ENCODE peak calls at places on chromosomes 2 and 18, in seven cellular contexts. D is CD8-positive, alpha-beta T cell; G is AG04449; H is GM23338; K is retinal pigment epithelial cell; O is upper lobe of right lung; N is AG09309. S is an unnamed sample.

GRCh38 chr2:235378944-235379343 is 114.9 kb upstream of the AGAP1 start:
- DNase-seq in D (no peak), G (no peak), H (no peak), K (no peak), O (no peak), N (no peak), S (no peak)

GRCh38 chr2:205366336-205367060 is 315.8 kb upstream of the NRP2 start:
- DNase-seq in D (no peak), G (no peak), H (no peak), K (no peak), O (no peak), N (no peak), S (no peak)

GRCh38 chr2:178873912-178874311 is 66.7 kb upstream of the TTN start:
- DNase-seq in D (no peak), G (no peak), H (no peak), K (no peak), O (no peak), N (no peak), S (no peak)

GRCh38 chr2:207251573-207252192 is 85.9 kb upstream of the KLF7 start:
- DNase-seq in D (no peak), G (no peak), H (no peak), K (no peak), O (no peak), N (no peak), S (peak; percentile 67)

GRCh38 chr2:27701676-27702075 is 38.0 kb downstream of the SLC4A1AP start:
- DNase-seq in D (no peak), G (no peak), H (no peak), K (no peak), O (peak; percentile 91), N (no peak), S (peak; percentile 41)

GRCh38 chr2:222714361-222715256 is 43.2 kb downstream of the MOGAT1 start:
- DNase-seq in D (no peak), G (no peak), H (no peak), K (no peak), O (no peak), N (no peak), S (no peak)

GRCh38 chr18:623760-624620 is 27.2 kb downstream of the CLUL1 start:
- DNase-seq in D (peak; percentile 31), G (peak; percentile 7), H (peak; percentile 89), K (peak; percentile 21), O (peak; percentile 74), N (peak; percentile 40), S (peak; percentile 38)

GRCh38 chr2:142041105-142041504 is 89.7 kb downstream of the LRP1B start:
- DNase-seq in D (no peak), G (no peak), H (no peak), K (peak; percentile 33), O (no peak), N (no peak), S (no peak)

GRCh38 chr2:113183264-113183663 is 9.5 kb downstream of the PSD4 start:
- DNase-seq in D (no peak), G (no peak), H (no peak), K (no peak), O (no peak), N (no peak), S (no peak)

GRCh38 chr2:2646312-2647051 is 315.4 kb upstream of the MYT1L start:
- DNase-seq in D (no peak), G (no peak), H (no peak), K (no peak), O (no peak), N (no peak), S (no peak)

GRCh38 chr18:9287037-9287436 is 47.5 kb upstream of the TWSG1 start:
- DNase-seq in D (no peak), G (no peak), H (no peak), K (no peak), O (no peak), N (no peak), S (no peak)

GRCh38 chr2:27431395-27431794 is 3.0 kb downstream of the NRBP1 start:
- DNase-seq in D (no peak), G (no peak), H (no peak), K (no peak), O (no peak), N (no peak), S (no peak)

GRCh38 chr2:38634684-38635083 is 31.2 kb upstream of the GALM start:
- DNase-seq in D (no peak), G (no peak), H (no peak), K (no peak), O (no peak), N (no peak), S (no peak)

GRCh38 chr2:54614815-54615214 is 108.6 kb upstream of the EML6 start:
- DNase-seq in D (no peak), G (no peak), H (no peak), K (no peak), O (no peak), N (no peak), S (no peak)

GRCh38 chr2:200509227-200509607 is 651 bp downstream of the KCTD18 start:
- DNase-seq in D (no peak), G (no peak), H (peak; percentile 18), K (no peak), O (no peak), N (no peak), S (no peak)

GRCh38 chr18:29838556-29838955 is 1204.0 kb downstream of the DSC3 start:
- DNase-seq in D (no peak), G (no peak), H (no peak), K (no peak), O (no peak), N (no peak), S (no peak)

GRCh38 chr2:42573256-42573655 is 4.8 kb downstream of the MTA3 start:
- DNase-seq in D (no peak), G (no peak), H (no peak), K (no peak), O (no peak), N (no peak), S (no peak)

GRCh38 chr2:240588006-240588655 is 1.6 kb downstream of the CAPN10 start:
- DNase-seq in D (no peak), G (no peak), H (no peak), K (no peak), O (peak; percentile 39), N (no peak), S (no peak)
- H3K4me3 ChIP-seq in D (peak overlapping the region; percentile 95), G (peak overlapping the region; percentile 72), H (peak overlapping the region; percentile 94), K (peak overlapping the region; percentile 98), O (no peak overlapping the region), N (peak overlapping the region; percentile 97), S (peak overlapping the region; percentile 100)

GRCh38 chr2:197308635-197309368 is 1.8 kb downstream of the ANKRD44 start:
- DNase-seq in D (no peak), G (no peak), H (no peak), K (no peak), O (no peak), N (no peak), S (no peak)
- H3K4me3 ChIP-seq in D (peak overlapping the region; percentile 71), G (no peak overlapping the region), H (peak overlapping the region; percentile 84), K (no peak overlapping the region), O (peak overlapping the region; percentile 86), N (no peak overlapping the region), S (no peak overlapping the region)

DNA sequence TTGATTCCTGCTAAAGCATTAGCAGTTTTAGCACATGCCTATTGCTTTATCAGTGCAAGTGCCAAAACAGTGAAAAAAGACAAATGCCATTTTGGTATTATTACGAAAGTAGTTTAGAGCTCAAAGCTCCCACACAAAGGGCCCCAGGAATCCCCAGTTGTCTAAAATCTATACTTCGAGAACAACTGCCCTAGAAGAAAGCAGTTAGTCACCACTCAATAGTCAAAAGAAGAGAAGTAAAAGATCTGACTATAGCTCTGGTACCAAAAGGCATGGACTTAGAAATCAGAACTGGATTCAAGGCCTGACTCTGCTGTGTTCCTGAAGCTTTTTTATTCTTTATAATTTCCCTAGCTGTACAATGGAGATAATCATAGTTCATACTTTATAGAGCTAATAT is 21.8 kb downstream of the SCN3A start:
- DNase-seq in D (no peak), G (no peak), H (no peak), K (no peak), O (no peak), N (no peak), S (no peak)
- H3K4me3 ChIP-seq in D (no peak overlapping the region), G (no peak overlapping the region), H (no peak overlapping the region), K (no peak overlapping the region), O (no peak overlapping the region), N (no peak overlapping the region), S (no peak overlapping the region)

DNA sequence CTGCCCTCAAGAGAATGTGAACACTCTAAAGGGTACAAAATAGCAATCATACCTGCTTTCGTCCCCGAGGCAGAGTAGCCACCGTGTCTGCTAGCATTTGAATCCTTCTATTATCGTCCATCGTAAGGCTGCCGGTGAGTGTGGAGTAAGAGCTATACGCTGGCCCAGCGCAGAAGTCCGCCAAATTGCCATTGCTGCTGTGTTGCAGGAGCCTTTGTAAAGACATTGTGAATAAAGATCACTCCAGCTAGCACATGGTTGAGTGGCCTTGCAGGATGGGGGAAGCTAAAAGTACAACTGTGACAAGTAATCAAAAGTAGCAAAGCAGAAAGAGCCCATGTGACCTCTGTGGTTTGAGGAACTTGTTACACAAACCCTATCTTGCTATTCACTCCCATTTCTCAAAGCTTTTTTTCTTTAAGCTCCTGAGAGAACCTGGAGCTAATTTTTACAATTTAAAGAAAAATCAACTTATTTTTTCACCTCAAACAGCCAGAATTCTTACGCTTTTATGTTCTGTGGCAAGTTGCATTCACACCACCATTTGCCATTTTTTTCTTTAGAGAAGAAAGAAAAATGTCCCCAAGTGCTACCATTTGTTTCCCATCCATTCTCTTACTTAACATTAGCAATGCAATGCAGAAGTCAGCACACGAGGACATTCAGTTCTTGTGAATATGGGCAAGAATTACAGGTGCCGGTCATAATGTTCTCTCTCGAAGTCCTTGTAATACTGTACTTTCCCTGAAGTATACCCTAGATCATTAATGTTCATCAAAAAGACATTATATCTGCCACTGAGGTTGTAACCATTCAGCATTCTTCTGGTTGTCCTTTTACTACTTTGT is at the start of gene CYTIP:
- DNase-seq in D (no peak), G (no peak), H (no peak), K (peak; percentile 45), O (peak; percentile 61), N (no peak), S (no peak)
- H3K4me3 ChIP-seq in D (peak within 1 kb of the TSS; percentile 80), G (no peak within 1 kb of the TSS), H (no peak within 1 kb of the TSS), K (no peak within 1 kb of the TSS), O (peak within 1 kb of the TSS; percentile 54), N (no peak within 1 kb of the TSS), S (no peak within 1 kb of the TSS)

DNA sequence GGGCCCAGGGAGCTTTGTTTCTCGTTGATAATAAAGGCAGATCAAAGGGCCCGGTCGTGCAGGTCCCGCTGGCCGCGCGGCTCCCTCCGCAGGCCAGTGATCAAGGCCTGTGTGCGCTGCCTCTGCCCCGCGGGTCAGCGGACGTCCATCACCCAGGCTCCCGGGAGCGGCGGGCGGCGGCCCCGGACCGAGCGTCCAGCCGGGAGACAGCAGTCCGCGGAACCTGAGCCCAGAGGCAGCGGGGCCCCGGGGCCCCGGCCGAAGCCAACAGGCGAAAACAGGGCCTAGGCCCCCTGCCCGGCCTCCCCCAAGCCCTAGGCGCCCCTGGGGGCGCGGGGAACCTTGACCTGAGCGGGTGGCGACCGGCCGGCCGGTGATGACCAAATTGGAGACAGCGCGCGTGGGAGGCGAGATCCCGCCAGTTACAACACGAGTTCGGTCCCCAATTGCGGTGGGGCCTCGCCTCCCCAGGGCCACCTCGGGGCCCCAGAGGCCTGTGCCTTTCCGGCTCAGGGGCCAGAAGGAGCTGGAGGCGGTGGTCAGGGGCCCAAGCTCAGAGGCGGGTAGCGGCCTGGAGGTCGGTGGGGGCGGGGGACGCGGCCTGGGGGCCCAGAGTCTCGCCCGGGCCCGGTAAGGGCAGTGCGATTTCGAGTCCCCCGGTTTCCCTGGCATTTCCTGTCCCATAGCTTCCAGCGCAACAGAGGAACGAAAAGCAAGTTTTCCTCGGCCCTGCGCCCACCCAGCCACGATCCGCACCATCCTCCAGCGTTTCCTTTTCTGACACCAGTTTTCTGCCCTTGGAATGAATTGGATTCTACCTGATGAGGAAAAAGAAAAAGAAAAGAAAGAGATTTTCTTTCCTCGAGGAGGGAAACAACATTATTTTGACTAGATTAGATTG is 5.9 kb downstream of the SP9 start:
- DNase-seq in D (no peak), G (no peak), H (peak; percentile 72), K (no peak), O (no peak), N (no peak), S (no peak)
- H3K4me3 ChIP-seq in D (no peak overlapping the region), G (peak overlapping the region; percentile 45), H (peak overlapping the region; percentile 66), K (no peak overlapping the region), O (no peak overlapping the region), N (peak overlapping the region; percentile 42), S (no peak overlapping the region)

S was measured in skeletal muscle cell.